ENCODE peak calls at places on chromosomes 3 and 15, in nine cellular contexts. One of them, this sample, is unnamed.

GRCh38 chr15:26665950-26666921 is 106.6 kb downstream of the GABRB3 start:
- DNase-seq in CD8-positive, alpha-beta T cell: no peak
- DNase-seq in AG09309: no peak
- DNase-seq in Peyer's patch: no peak
- DNase-seq in IMR-90: no peak
- DNase-seq in HL-60: no peak
- DNase-seq in lower lobe of right lung: no peak
- DNase-seq in body of pancreas: no peak
- DNase-seq in brain microvascular endothelial cell: no peak
- DNase-seq in this sample: no peak

GRCh38 chr3:187914231-187914630 is 169.0 kb upstream of the BCL6 start:
- DNase-seq in CD8-positive, alpha-beta T cell: no peak
- DNase-seq in AG09309: no peak
- DNase-seq in Peyer's patch: no peak
- DNase-seq in IMR-90: no peak
- DNase-seq in HL-60: no peak
- DNase-seq in lower lobe of right lung: no peak
- DNase-seq in body of pancreas: no peak
- DNase-seq in brain microvascular endothelial cell: no peak
- DNase-seq in this sample: no peak

GRCh38 chr3:146511402-146512134 is 32.8 kb downstream of the PLSCR1 start:
- DNase-seq in CD8-positive, alpha-beta T cell: no peak
- DNase-seq in AG09309: no peak
- DNase-seq in Peyer's patch: no peak
- DNase-seq in IMR-90: no peak
- DNase-seq in HL-60: no peak
- DNase-seq in lower lobe of right lung: no peak
- DNase-seq in body of pancreas: peak
- DNase-seq in brain microvascular endothelial cell: no peak
- DNase-seq in this sample: no peak

GRCh38 chr15:95259513-95259912 is 1028.2 kb downstream of the MCTP2 start:
- DNase-seq in CD8-positive, alpha-beta T cell: peak
- DNase-seq in AG09309: no peak
- DNase-seq in Peyer's patch: no peak
- DNase-seq in IMR-90: peak
- DNase-seq in HL-60: peak
- DNase-seq in lower lobe of right lung: no peak
- DNase-seq in body of pancreas: peak
- DNase-seq in brain microvascular endothelial cell: peak
- DNase-seq in this sample: no peak

GRCh38 chr3:126270145-126270811 is 86.9 kb downstream of the KLF15 start:
- DNase-seq in CD8-positive, alpha-beta T cell: no peak
- DNase-seq in AG09309: no peak
- DNase-seq in Peyer's patch: no peak
- DNase-seq in IMR-90: peak
- DNase-seq in HL-60: no peak
- DNase-seq in lower lobe of right lung: peak
- DNase-seq in body of pancreas: peak
- DNase-seq in brain microvascular endothelial cell: no peak
- DNase-seq in this sample: no peak

GRCh38 chr3:217436-217835 is 20.9 kb downstream of the CHL1 start:
- DNase-seq in CD8-positive, alpha-beta T cell: no peak
- DNase-seq in AG09309: no peak
- DNase-seq in Peyer's patch: no peak
- DNase-seq in IMR-90: no peak
- DNase-seq in HL-60: no peak
- DNase-seq in lower lobe of right lung: no peak
- DNase-seq in body of pancreas: no peak
- DNase-seq in brain microvascular endothelial cell: no peak
- DNase-seq in this sample: no peak

GRCh38 chr3:129001101-129001816 is at the start of gene EFCC1:
- DNase-seq in CD8-positive, alpha-beta T cell: no peak
- DNase-seq in AG09309: no peak
- DNase-seq in Peyer's patch: no peak
- DNase-seq in IMR-90: no peak
- DNase-seq in HL-60: no peak
- DNase-seq in lower lobe of right lung: peak
- DNase-seq in body of pancreas: peak
- DNase-seq in brain microvascular endothelial cell: no peak
- DNase-seq in this sample: no peak

GRCh38 chr15:67068724-67069400 is 3.5 kb downstream of the SMAD3 start:
- DNase-seq in CD8-positive, alpha-beta T cell: no peak
- DNase-seq in AG09309: no peak
- DNase-seq in Peyer's patch: no peak
- DNase-seq in IMR-90: peak
- DNase-seq in HL-60: no peak
- DNase-seq in lower lobe of right lung: no peak
- DNase-seq in body of pancreas: no peak
- DNase-seq in brain microvascular endothelial cell: no peak
- DNase-seq in this sample: no peak

GRCh38 chr3:197367081-197367780 is 68.8 kb upstream of the DLG1 start:
- DNase-seq in CD8-positive, alpha-beta T cell: no peak
- DNase-seq in AG09309: no peak
- DNase-seq in Peyer's patch: no peak
- DNase-seq in IMR-90: peak
- DNase-seq in HL-60: no peak
- DNase-seq in lower lobe of right lung: peak
- DNase-seq in body of pancreas: no peak
- DNase-seq in brain microvascular endothelial cell: peak
- DNase-seq in this sample: peak

GRCh38 chr15:71043373-71043772 is 71.9 kb upstream of the THSD4 start:
- DNase-seq in CD8-positive, alpha-beta T cell: no peak
- DNase-seq in AG09309: no peak
- DNase-seq in Peyer's patch: no peak
- DNase-seq in IMR-90: peak
- DNase-seq in HL-60: no peak
- DNase-seq in lower lobe of right lung: no peak
- DNase-seq in body of pancreas: no peak
- DNase-seq in brain microvascular endothelial cell: no peak
- DNase-seq in this sample: no peak

GRCh38 chr3:59006791-59007517 is 42.9 kb downstream of the CFAP20DC start:
- DNase-seq in CD8-positive, alpha-beta T cell: no peak
- DNase-seq in AG09309: no peak
- DNase-seq in Peyer's patch: no peak
- DNase-seq in IMR-90: peak
- DNase-seq in HL-60: no peak
- DNase-seq in lower lobe of right lung: no peak
- DNase-seq in body of pancreas: peak
- DNase-seq in brain microvascular endothelial cell: peak
- DNase-seq in this sample: peak

GRCh38 chr15:23472033-23472432 is 25.0 kb upstream of the GOLGA6L2 start:
- DNase-seq in CD8-positive, alpha-beta T cell: no peak
- DNase-seq in AG09309: no peak
- DNase-seq in Peyer's patch: no peak
- DNase-seq in IMR-90: no peak
- DNase-seq in HL-60: no peak
- DNase-seq in lower lobe of right lung: no peak
- DNase-seq in body of pancreas: no peak
- DNase-seq in brain microvascular endothelial cell: no peak
- DNase-seq in this sample: no peak

GRCh38 chr3:86990734-86991481 is at the start of gene VGLL3:
- DNase-seq in CD8-positive, alpha-beta T cell: no peak
- DNase-seq in AG09309: no peak
- DNase-seq in Peyer's patch: no peak
- DNase-seq in IMR-90: peak
- DNase-seq in HL-60: no peak
- DNase-seq in lower lobe of right lung: peak
- DNase-seq in body of pancreas: peak
- DNase-seq in brain microvascular endothelial cell: peak
- DNase-seq in this sample: peak

DNA sequence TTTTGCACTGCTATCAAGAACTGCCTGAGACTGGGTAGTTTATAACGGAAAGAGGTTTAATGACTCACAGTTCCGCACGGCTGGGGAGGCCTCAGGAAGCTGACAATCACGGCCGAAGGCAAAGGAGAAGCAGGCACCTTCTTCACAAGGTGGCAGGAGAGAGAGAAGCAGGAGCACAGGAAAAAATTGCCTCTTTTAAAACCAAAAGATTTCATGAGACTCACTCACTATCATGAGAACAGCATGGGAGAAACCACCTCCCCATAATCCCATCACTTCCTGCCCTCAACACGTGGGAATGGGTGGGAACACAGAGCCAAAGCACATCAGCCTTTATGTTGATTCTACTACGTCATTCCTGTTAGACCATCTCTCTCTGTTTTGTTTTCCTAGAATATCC is 650.9 kb upstream of the SEMA6D start:
- DNase-seq in CD8-positive, alpha-beta T cell: no peak
- DNase-seq in AG09309: no peak
- DNase-seq in Peyer's patch: no peak
- DNase-seq in IMR-90: no peak
- DNase-seq in HL-60: no peak
- DNase-seq in lower lobe of right lung: no peak
- DNase-seq in body of pancreas: no peak
- DNase-seq in brain microvascular endothelial cell: no peak
- DNase-seq in this sample: no peak
- H3K4me3 ChIP-seq in CD8-positive, alpha-beta T cell: no peak
- H3K4me3 ChIP-seq in AG09309: no peak
- H3K4me3 ChIP-seq in Peyer's patch: no peak
- H3K4me3 ChIP-seq in IMR-90: no peak
- H3K4me3 ChIP-seq in HL-60: no peak
- H3K4me3 ChIP-seq in lower lobe of right lung: no peak
- H3K4me3 ChIP-seq in body of pancreas: no peak
- H3K4me3 ChIP-seq in brain microvascular endothelial cell: no peak
- H3K4me3 ChIP-seq in this sample: no peak

GRCh38 chr3:190053919-190054672 is 66.6 kb downstream of the P3H2 start:
- DNase-seq in CD8-positive, alpha-beta T cell: no peak
- DNase-seq in AG09309: no peak
- DNase-seq in Peyer's patch: no peak
- DNase-seq in IMR-90: peak
- DNase-seq in HL-60: no peak
- DNase-seq in lower lobe of right lung: no peak
- DNase-seq in body of pancreas: no peak
- DNase-seq in brain microvascular endothelial cell: peak
- DNase-seq in this sample: no peak

GRCh38 chr3:190044142-190044541 is 76.6 kb downstream of the P3H2 start:
- DNase-seq in CD8-positive, alpha-beta T cell: no peak
- DNase-seq in AG09309: no peak
- DNase-seq in Peyer's patch: no peak
- DNase-seq in IMR-90: peak
- DNase-seq in HL-60: no peak
- DNase-seq in lower lobe of right lung: no peak
- DNase-seq in body of pancreas: no peak
- DNase-seq in brain microvascular endothelial cell: no peak
- DNase-seq in this sample: no peak

GRCh38 chr3:190051643-190052042 is 69.1 kb downstream of the P3H2 start:
- DNase-seq in CD8-positive, alpha-beta T cell: no peak
- DNase-seq in AG09309: no peak
- DNase-seq in Peyer's patch: no peak
- DNase-seq in IMR-90: no peak
- DNase-seq in HL-60: no peak
- DNase-seq in lower lobe of right lung: no peak
- DNase-seq in body of pancreas: no peak
- DNase-seq in brain microvascular endothelial cell: no peak
- DNase-seq in this sample: no peak

GRCh38 chr3:190044974-190045373 is 75.7 kb downstream of the P3H2 start:
- DNase-seq in CD8-positive, alpha-beta T cell: no peak
- DNase-seq in AG09309: no peak
- DNase-seq in Peyer's patch: no peak
- DNase-seq in IMR-90: no peak
- DNase-seq in HL-60: no peak
- DNase-seq in lower lobe of right lung: no peak
- DNase-seq in body of pancreas: no peak
- DNase-seq in brain microvascular endothelial cell: no peak
- DNase-seq in this sample: no peak

GRCh38 chr3:190048831-190049541 is 71.7 kb downstream of the P3H2 start:
- DNase-seq in CD8-positive, alpha-beta T cell: no peak
- DNase-seq in AG09309: no peak
- DNase-seq in Peyer's patch: no peak
- DNase-seq in IMR-90: peak
- DNase-seq in HL-60: no peak
- DNase-seq in lower lobe of right lung: no peak
- DNase-seq in body of pancreas: no peak
- DNase-seq in brain microvascular endothelial cell: peak
- DNase-seq in this sample: peak
- H3K4me3 ChIP-seq in CD8-positive, alpha-beta T cell: no peak
- H3K4me3 ChIP-seq in AG09309: peak
- H3K4me3 ChIP-seq in Peyer's patch: no peak
- H3K4me3 ChIP-seq in IMR-90: peak
- H3K4me3 ChIP-seq in HL-60: no peak
- H3K4me3 ChIP-seq in lower lobe of right lung: no peak
- H3K4me3 ChIP-seq in body of pancreas: no peak
- H3K4me3 ChIP-seq in brain microvascular endothelial cell: peak
- H3K4me3 ChIP-seq in this sample: peak

DNA sequence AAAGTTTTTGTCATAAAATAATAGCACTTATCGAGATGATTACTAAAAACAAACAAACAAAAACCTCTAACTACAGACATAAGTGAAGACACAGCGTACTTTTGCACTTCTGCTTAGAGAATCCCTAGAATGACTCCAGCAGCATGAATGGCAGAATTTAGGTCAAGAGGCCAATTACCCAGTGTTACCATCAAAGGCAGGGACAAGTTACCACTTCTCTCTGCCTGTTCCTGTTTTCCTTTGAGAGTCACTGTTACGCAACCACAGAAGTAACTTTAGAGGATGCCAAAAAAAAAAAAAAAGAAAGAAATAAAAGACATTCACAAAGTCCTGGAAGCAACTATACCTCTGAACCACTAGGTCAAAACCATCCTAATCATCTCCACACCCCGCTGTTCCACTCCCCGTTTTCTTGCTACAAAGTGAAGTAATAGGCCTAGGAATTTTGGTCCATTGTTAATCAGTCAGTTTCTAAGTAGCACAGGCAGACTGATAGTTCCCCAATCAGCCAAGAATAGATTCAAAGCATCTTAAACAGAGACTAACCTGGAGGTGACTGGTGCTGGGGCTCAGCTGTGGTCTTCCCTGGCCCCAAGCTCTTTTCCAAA is 41.9 kb downstream of the FMN1 start:
- DNase-seq in CD8-positive, alpha-beta T cell: no peak
- DNase-seq in AG09309: no peak
- DNase-seq in Peyer's patch: no peak
- DNase-seq in IMR-90: peak
- DNase-seq in HL-60: peak
- DNase-seq in lower lobe of right lung: no peak
- DNase-seq in body of pancreas: no peak
- DNase-seq in brain microvascular endothelial cell: no peak
- DNase-seq in this sample: peak
- H3K4me3 ChIP-seq in CD8-positive, alpha-beta T cell: no peak
- H3K4me3 ChIP-seq in AG09309: no peak
- H3K4me3 ChIP-seq in Peyer's patch: peak
- H3K4me3 ChIP-seq in IMR-90: no peak
- H3K4me3 ChIP-seq in HL-60: no peak
- H3K4me3 ChIP-seq in lower lobe of right lung: peak
- H3K4me3 ChIP-seq in body of pancreas: no peak
- H3K4me3 ChIP-seq in brain microvascular endothelial cell: peak
- H3K4me3 ChIP-seq in this sample: no peak

GRCh38 chr15:66050264-66050663 is 181.0 kb downstream of the RAB11A start:
- DNase-seq in CD8-positive, alpha-beta T cell: no peak
- DNase-seq in AG09309: no peak
- DNase-seq in Peyer's patch: no peak
- DNase-seq in IMR-90: no peak
- DNase-seq in HL-60: no peak
- DNase-seq in lower lobe of right lung: no peak
- DNase-seq in body of pancreas: no peak
- DNase-seq in brain microvascular endothelial cell: no peak
- DNase-seq in this sample: no peak

GRCh38 chr15:66057089-66057488 is 187.8 kb downstream of the RAB11A start:
- DNase-seq in CD8-positive, alpha-beta T cell: no peak
- DNase-seq in AG09309: no peak
- DNase-seq in Peyer's patch: no peak
- DNase-seq in IMR-90: no peak
- DNase-seq in HL-60: no peak
- DNase-seq in lower lobe of right lung: no peak
- DNase-seq in body of pancreas: no peak
- DNase-seq in brain microvascular endothelial cell: no peak
- DNase-seq in this sample: no peak

GRCh38 chr15:66053991-66054390 is 184.7 kb downstream of the RAB11A start:
- DNase-seq in CD8-positive, alpha-beta T cell: no peak
- DNase-seq in AG09309: no peak
- DNase-seq in Peyer's patch: no peak
- DNase-seq in IMR-90: no peak
- DNase-seq in HL-60: no peak
- DNase-seq in lower lobe of right lung: no peak
- DNase-seq in body of pancreas: no peak
- DNase-seq in brain microvascular endothelial cell: no peak
- DNase-seq in this sample: no peak
- H3K4me3 ChIP-seq in CD8-positive, alpha-beta T cell: no peak
- H3K4me3 ChIP-seq in AG09309: no peak
- H3K4me3 ChIP-seq in Peyer's patch: no peak
- H3K4me3 ChIP-seq in IMR-90: no peak
- H3K4me3 ChIP-seq in HL-60: no peak
- H3K4me3 ChIP-seq in lower lobe of right lung: no peak
- H3K4me3 ChIP-seq in body of pancreas: no peak
- H3K4me3 ChIP-seq in brain microvascular endothelial cell: no peak
- H3K4me3 ChIP-seq in this sample: no peak

This sample was measured in skeletal muscle cell.